ENCODE peak calls at places on chromosomes 4 and X, in four cellular contexts. B, C, R and H are unnamed samples.

GRCh38 chr4:105546086-105546485 is 6.3 kb upstream of the ARHGEF38 start:
- DNase-seq in B (no peak), R (no peak), C (no peak), H (no peak)

GRCh38 chrX:107389726-107390125 is 59.7 kb upstream of the FRMPD3 start:
- DNase-seq in B (no peak), C (no peak), R (no peak), H (no peak)

GRCh38 chr4:10577495-10577894 is 107.1 kb downstream of the CLNK start:
- DNase-seq in B (no peak), C (no peak), R (no peak), H (no peak)

GRCh38 chr4:156598138-156598681 is 373.4 kb downstream of the PDGFC start:
- DNase-seq in R (no peak), C (no peak), B (no peak), H (no peak)

GRCh38 chr4:94595880-94596483 is 144.2 kb downstream of the PDLIM5 start:
- DNase-seq in R (no peak), B (no peak), C (peak), H (peak)

GRCh38 chr4:157992038-157992706 is 180.7 kb downstream of the GASK1B start:
- DNase-seq in B (peak), C (peak), R (no peak), H (peak)

GRCh38 chr4:74157116-74157742 is 689 bp upstream of the MTHFD2L start:
- DNase-seq in C (no peak), R (no peak), B (no peak), H (peak)

GRCh38 chrX:3299626-3300025 is 46.8 kb downstream of the MXRA5 start:
- DNase-seq in B (no peak), R (peak), C (no peak), H (no peak)

GRCh38 chr4:132063829-132064228 is 1085.3 kb upstream of the PCDH10 start:
- DNase-seq in R (no peak), B (no peak), C (no peak), H (no peak)

GRCh38 chrX:129678176-129678880 is 23.6 kb upstream of the APLN start:
- DNase-seq in C (peak), B (no peak), R (no peak), H (no peak)

GRCh38 chr4:83124079-83124780 is 9.7 kb upstream of the PLAC8 start:
- DNase-seq in B (no peak), C (no peak), R (no peak), H (no peak)